ENCODE peak calls at places on chromosome 21, in seven cellular contexts. F is fibroblast of lung; S is tibial artery; E is stimulated activated CD4-positive, alpha-beta T cell treated with anti-CD3 and anti-CD28 coated beads, Interleukin-1b, Interleukin-23, amount 100 ng/mL, for 24 hours; M is NCI-H774; W is mesothelial cell of epicardium; N is lung microvascular endothelial cell. B is an unnamed sample.

GRCh38 chr21:26732442-26733221 is 112.6 kb downstream of the ADAMTS1 start:
- DNase-seq in S (no peak), N (peak), E (no peak), F (peak), W (peak), M (no peak), B (peak)

GRCh38 chr21:41965447-41966340 is 11.9 kb upstream of the C2CD2 start:
- DNase-seq in E (no peak), N (no peak), M (no peak), W (peak), F (no peak), S (no peak), B (no peak)

GRCh38 chr21:35927262-35927661 is 133.1 kb downstream of the SETD4 start:
- DNase-seq in M (no peak), F (no peak), S (no peak), E (no peak), N (no peak), W (no peak), B (no peak)

GRCh38 chr21:26449161-26449560 is 123.9 kb downstream of the CYYR1 start:
- DNase-seq in F (peak), E (no peak), S (no peak), N (no peak), M (no peak), W (no peak), B (no peak)

GRCh38 chr21:14303731-14304488 is 79.0 kb downstream of the HSPA13 start:
- DNase-seq in W (no peak), F (no peak), N (no peak), M (no peak), E (no peak), S (no peak), B (peak)

GRCh38 chr21:42818328-42818749 is 61.0 kb downstream of the WDR4 start:
- DNase-seq in M (no peak), E (no peak), S (peak), F (peak), W (peak), N (peak), B (peak)

GRCh38 chr21:46083271-46084040 is 14.5 kb upstream of the COL6A2 start:
- DNase-seq in W (no peak), S (peak), N (no peak), M (no peak), F (no peak), E (no peak), B (no peak)

GRCh38 chr21:43806017-43806710 is 16.8 kb downstream of the RRP1 start:
- DNase-seq in N (no peak), M (no peak), W (no peak), F (no peak), S (no peak), E (no peak), B (no peak)

GRCh38 chr21:29349702-29350101 is 51.0 kb downstream of the BACH1 start:
- DNase-seq in W (no peak), M (no peak), E (no peak), N (no peak), S (no peak), F (peak), B (no peak)

GRCh38 chr21:38597436-38597835 is 99.2 kb upstream of the ERG start:
- DNase-seq in S (no peak), F (peak), W (no peak), N (no peak), M (no peak), E (no peak), B (no peak)

GRCh38 chr21:45971487-45972352 is 9.8 kb upstream of the COL6A1 start:
- DNase-seq in E (no peak), F (peak), N (no peak), M (no peak), W (peak), S (peak), B (no peak)

GRCh38 chr21:29224006-29224405 is 74.7 kb upstream of the BACH1 start:
- DNase-seq in M (no peak), S (no peak), N (peak), E (no peak), F (no peak), W (no peak), B (no peak)

GRCh38 chr21:28961927-28962326 is 30.8 kb downstream of the LTN1 start:
- DNase-seq in E (no peak), N (no peak), S (no peak), W (no peak), F (no peak), M (no peak), B (no peak)